ENCODE peak calls at places on chromosomes 7 and 10, in six cellular contexts. G, Y, W, F, P and U are unnamed samples.

GRCh38 chr7:90337106-90337505 is 9.4 kb upstream of the GTPBP10 start:
- DNase-seq in Y (no peak), F (no peak), W (no peak), P (no peak), G (no peak), U (no peak)

GRCh38 chr7:3482147-3482921 is 181.3 kb downstream of the SDK1 start:
- DNase-seq in G (peak; percentile 31), W (peak; percentile 77), P (peak; percentile 58), F (no peak), Y (peak; percentile 35), U (no peak)

GRCh38 chr10:11631890-11632587 is 20.6 kb upstream of the USP6NL start:
- DNase-seq in G (no peak), W (no peak), P (no peak), Y (no peak), F (no peak), U (no peak)

GRCh38 chr7:156522801-156523200 is 117.8 kb upstream of the RNF32 start:
- DNase-seq in P (no peak), G (no peak), Y (no peak), F (no peak), W (no peak), U (no peak)

GRCh38 chr7:107560898-107561516 is 2.7 kb downstream of the COG5 start:
- DNase-seq in G (no peak), Y (no peak), P (no peak), W (no peak), F (no peak), U (no peak)

GRCh38 chr7:12674861-12675260 is 12.6 kb upstream of the ARL4A start:
- DNase-seq in F (no peak), G (no peak), P (peak; percentile 46), Y (peak; percentile 61), W (peak; percentile 41), U (no peak)

GRCh38 chr10:15181576-15182156 is 13.2 kb upstream of the NMT2 start:
- DNase-seq in Y (no peak), G (no peak), W (no peak), P (no peak), F (no peak), U (no peak)

GRCh38 chr10:108208038-108208437 is 1043.5 kb upstream of the SORCS1 start:
- DNase-seq in F (no peak), G (no peak), W (no peak), Y (no peak), P (no peak), U (no peak)

GRCh38 chr10:86992929-86993328 is 24.6 kb downstream of the ADIRF start:
- DNase-seq in F (no peak), Y (no peak), G (no peak), P (no peak), W (no peak), U (no peak)

GRCh38 chr7:98086231-98086855 is 20.3 kb upstream of the LMTK2 start:
- DNase-seq in G (no peak), Y (no peak), F (no peak), P (peak; percentile 13), W (no peak), U (no peak)

GRCh38 chr10:72106896-72107295 is 18.5 kb upstream of the SPOCK2 start:
- DNase-seq in F (no peak), W (no peak), Y (no peak), G (no peak), P (no peak), U (no peak)

GRCh38 chr10:17765602-17766001 is 13.6 kb downstream of the TMEM236 start:
- DNase-seq in W (no peak), Y (no peak), G (no peak), P (no peak), F (no peak), U (no peak)

GRCh38 chr10:17771027-17771426 is 19.0 kb downstream of the TMEM236 start:
- DNase-seq in P (no peak), Y (no peak), F (no peak), W (no peak), G (no peak), U (no peak)

GRCh38 chr10:17764142-17764541 is 12.1 kb downstream of the TMEM236 start:
- DNase-seq in P (no peak), Y (no peak), G (no peak), W (no peak), F (no peak), U (no peak)

GRCh38 chr10:17768506-17768905 is 16.5 kb downstream of the TMEM236 start:
- DNase-seq in F (no peak), P (no peak), Y (no peak), G (no peak), W (no peak), U (no peak)

GRCh38 chr10:17768957-17769356 is 17.0 kb downstream of the TMEM236 start:
- DNase-seq in F (no peak), Y (peak; percentile 40), G (no peak), W (no peak), P (no peak), U (no peak)
- H3K27ac ChIP-seq in F (no peak overlapping the region), Y (no peak overlapping the region), G (no peak overlapping the region), W (no peak overlapping the region), P (no peak overlapping the region), U (no peak overlapping the region)

GRCh38 chr7:65250697-65251395 is 122.8 kb upstream of the ZNF92 start:
- DNase-seq in F (no peak), Y (no peak), P (no peak), W (no peak), G (no peak), U (no peak)

GRCh38 chr7:65247491-65247890 is 126.2 kb upstream of the ZNF92 start:
- DNase-seq in G (no peak), P (no peak), F (no peak), W (no peak), Y (no peak), U (no peak)

GRCh38 chr7:65254061-65254460 is 119.6 kb upstream of the ZNF92 start:
- DNase-seq in G (no peak), W (no peak), Y (no peak), F (no peak), P (no peak), U (no peak)

GRCh38 chr7:65250216-65250615 is 123.4 kb upstream of the ZNF92 start:
- DNase-seq in G (no peak), W (no peak), Y (no peak), F (no peak), P (no peak), U (no peak)

GRCh38 chr7:65251851-65252620 is 121.6 kb upstream of the ZNF92 start:
- DNase-seq in Y (peak; percentile 19), G (peak; percentile 63), P (peak; percentile 85), W (peak; percentile 89), F (no peak), U (peak; percentile 54)
- H3K4me3 ChIP-seq in Y (peak overlapping the region; percentile 56), G (peak overlapping the region; percentile 62), P (peak overlapping the region; percentile 95), W (peak overlapping the region; percentile 65), F (peak overlapping the region; percentile 31), U (peak overlapping the region; percentile 97)

GRCh38 chr10:119209050-119209735 is 1.8 kb downstream of the GRK5 start:
- DNase-seq in P (peak; percentile 78), Y (peak; percentile 80), F (peak; percentile 86), G (peak; percentile 67), W (peak; percentile 83), U (peak; percentile 78)
- H3K27ac ChIP-seq in P (peak overlapping the region; percentile 92), Y (peak overlapping the region; percentile 99), F (peak overlapping the region; percentile 22), G (peak overlapping the region; percentile 42), W (no peak overlapping the region), U (peak overlapping the region; percentile 99)

GRCh38 chr7:27868117-27868516 is 128.2 kb downstream of the TAX1BP1 start:
- DNase-seq in W (no peak), F (no peak), Y (peak; percentile 29), P (no peak), G (no peak), U (no peak)
- H3K4me3 ChIP-seq in W (no peak overlapping the region), F (no peak overlapping the region), Y (no peak overlapping the region), P (no peak overlapping the region), G (no peak overlapping the region), U (no peak overlapping the region)

GRCh38 chr7:66754541-66754940 is 14.0 kb downstream of the RABGEF1 start:
- DNase-seq in P (no peak), G (no peak), W (no peak), F (no peak), Y (peak; percentile 50), U (no peak)
- H3K27ac ChIP-seq in P (no peak overlapping the region), G (no peak overlapping the region), W (no peak overlapping the region), F (no peak overlapping the region), Y (no peak overlapping the region), U (no peak overlapping the region)

DNA sequence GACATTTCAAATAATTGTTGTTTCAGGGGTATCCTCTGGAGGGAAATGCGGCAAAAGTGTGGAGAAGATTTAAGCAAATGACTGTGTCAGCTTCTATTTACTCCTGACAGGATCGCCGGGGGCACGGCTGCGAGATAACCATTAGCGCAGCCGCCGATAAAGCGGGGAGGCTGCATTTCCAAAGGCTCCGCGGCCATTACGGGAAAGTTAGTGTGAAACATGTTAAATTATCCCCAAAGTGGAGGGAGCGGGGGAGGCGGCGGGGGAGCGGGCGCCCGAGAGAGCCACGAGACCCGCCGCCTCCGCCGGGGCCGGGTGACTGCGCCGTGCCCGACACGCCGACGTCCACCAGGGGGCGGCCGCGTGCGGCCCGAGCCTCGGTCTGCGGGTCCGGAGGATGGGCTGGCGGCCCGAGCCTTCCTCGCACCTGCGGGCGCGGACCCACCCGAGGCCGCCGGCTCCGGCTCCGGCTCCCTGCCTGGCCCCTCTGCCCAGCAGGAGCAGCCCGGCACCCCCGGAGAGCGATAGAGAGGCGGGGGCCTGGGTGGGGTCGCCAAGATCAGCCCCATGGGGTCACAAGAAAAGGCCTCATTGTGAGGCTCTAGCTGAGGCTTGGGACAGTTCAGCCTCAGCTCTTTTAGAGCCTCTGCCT is 74.4 kb upstream of the PAX2 start:
- DNase-seq in G (peak; percentile 47), P (peak; percentile 61), W (peak; percentile 71), Y (no peak), F (no peak), U (no peak)
- H3K4me3 ChIP-seq in G (peak overlapping the region; percentile 37), P (no peak overlapping the region), W (peak overlapping the region; percentile 29), Y (no peak overlapping the region), F (no peak overlapping the region), U (no peak overlapping the region)

GRCh38 chr10:125160856-125161569 is 650 bp upstream of the CTBP2 start:
- DNase-seq in P (peak; percentile 90), W (peak; percentile 97), F (peak; percentile 84), Y (peak; percentile 85), G (peak; percentile 93), U (peak; percentile 83)

GRCh38 chr10:125159932-125160855 is at the start of gene CTBP2:
- DNase-seq in F (peak; percentile 75), Y (no peak), P (peak; percentile 84), W (peak; percentile 85), G (peak; percentile 56), U (peak; percentile 78)

GRCh38 chr10:125162181-125162906 is 2.0 kb upstream of the CTBP2 start:
- DNase-seq in P (peak; percentile 56), F (no peak), Y (no peak), W (peak; percentile 71), G (no peak), U (no peak)

GRCh38 chr10:125159486-125159931 is 854 bp downstream of the CTBP2 start:
- DNase-seq in P (peak; percentile 45), Y (no peak), W (peak; percentile 71), G (peak; percentile 31), F (peak; percentile 55), U (no peak)

GRCh38 chr10:125161570-125162139 is 1.3 kb upstream of the CTBP2 start:
- DNase-seq in G (no peak), F (peak; percentile 39), P (peak; percentile 53), W (no peak), Y (peak; percentile 61), U (no peak)
- H3K27ac ChIP-seq in G (peak overlapping the region; percentile 94), F (peak overlapping the region; percentile 96), P (peak overlapping the region; percentile 99), W (peak overlapping the region; percentile 99), Y (peak overlapping the region; percentile 84), U (peak overlapping the region; percentile 99)